ENCODE peak calls at places on chromosome 4, in four cellular contexts. X is AG10803, Z is astrocyte of the spinal cord, N is fibroblast of pulmonary artery. H is an unnamed sample.

GRCh38 chr4:79682801-79683217 is 274.8 kb upstream of the GK2 start:
- DNase-seq in X (no peak), Z (peak; percentile 75), N (no peak), H (no peak)

GRCh38 chr4:139876328-139876941 is 210.8 kb downstream of the MGST2 start:
- DNase-seq in X (no peak), Z (no peak), N (no peak), H (no peak)

GRCh38 chr4:47972721-47973120 is 43.8 kb downstream of the CNGA1 start:
- DNase-seq in X (no peak), Z (no peak), N (no peak), H (no peak)

GRCh38 chr4:121380448-121381147 is at the start of gene QRFPR:
- DNase-seq in X (no peak), Z (peak; percentile 9), N (no peak), H (peak; percentile 88)

GRCh38 chr4:119490335-119490734 is 138.3 kb downstream of the PDE5A start:
- DNase-seq in X (peak; percentile 11), Z (peak; percentile 26), N (peak; percentile 39), H (peak; percentile 7)

GRCh38 chr4:8819421-8820177 is 52.0 kb downstream of the HMX1 start:
- DNase-seq in X (no peak), Z (no peak), N (no peak), H (no peak)

GRCh38 chr4:152700151-152700550 is 20.4 kb upstream of the TMEM154 start:
- DNase-seq in X (no peak), Z (no peak), N (peak; percentile 24), H (peak; percentile 60)

GRCh38 chr4:120922390-120923200 is at the start of gene PRDM5:
- DNase-seq in X (peak; percentile 54), Z (peak; percentile 65), N (peak; percentile 60), H (peak; percentile 40)

GRCh38 chr4:74230902-74231499 is 73.1 kb downstream of the MTHFD2L start:
- DNase-seq in X (peak; percentile 84), Z (peak; percentile 53), N (peak; percentile 87), H (peak; percentile 91)

GRCh38 chr4:87275311-87275710 is 47.4 kb downstream of the HSD17B13 start:
- DNase-seq in X (no peak), Z (no peak), N (no peak), H (no peak)

GRCh38 chr4:8192748-8193738 is 6.0 kb upstream of the SH3TC1 start:
- DNase-seq in X (peak; percentile 38), Z (peak; percentile 50), N (peak; percentile 61), H (peak; percentile 76)

GRCh38 chr4:36823199-36823967 is 421.2 kb upstream of the NWD2 start:
- DNase-seq in X (no peak), Z (no peak), N (no peak), H (peak; percentile 83)

GRCh38 chr4:17284323-17285175 is 227.3 kb downstream of the QDPR start:
- DNase-seq in X (no peak), Z (no peak), N (peak; percentile 53), H (no peak)

GRCh38 chr4:154304679-154305078 is 186.9 kb downstream of the DCHS2 start:
- DNase-seq in X (no peak), Z (no peak), N (no peak), H (no peak)

GRCh38 chr4:109440948-109441347 is 7.3 kb downstream of the SEC24B start:
- DNase-seq in X (no peak), Z (no peak), N (peak; percentile 27), H (peak; percentile 83)

GRCh38 chr4:36325499-36325898 is 44.1 kb downstream of the DTHD1 start:
- DNase-seq in X (no peak), Z (no peak), N (no peak), H (no peak)

GRCh38 chr4:188091-188490 is 63.8 kb downstream of the ZNF718 start:
- DNase-seq in X (no peak), Z (no peak), N (no peak), H (no peak)

GRCh38 chr4:105835177-105835576 is 60.1 kb upstream of the NPNT start:
- DNase-seq in X (no peak), Z (no peak), N (no peak), H (no peak)

GRCh38 chr4:103786014-103786413 is 66.2 kb upstream of the TACR3 start:
- DNase-seq in X (peak; percentile 37), Z (peak; percentile 3), N (peak; percentile 62), H (peak; percentile 64)

GRCh38 chr4:156158747-156159146 is 205.1 kb upstream of the CTSO start:
- DNase-seq in X (no peak), Z (no peak), N (no peak), H (no peak)

GRCh38 chr4:186204103-186204559 is 12.8 kb downstream of the CYP4V2 start:
- DNase-seq in X (no peak), Z (no peak), N (peak; percentile 85), H (no peak)

GRCh38 chr4:94827481-94828110 is 69.8 kb downstream of the BMPR1B start:
- DNase-seq in X (peak; percentile 71), Z (peak; percentile 78), N (peak; percentile 68), H (peak; percentile 86)

GRCh38 chr4:7786517-7786916 is 153.1 kb downstream of the AFAP1 start:
- DNase-seq in X (no peak), Z (no peak), N (no peak), H (no peak)

GRCh38 chr4:153115322-153116100 is 88.7 kb upstream of the TRIM2 start:
- DNase-seq in X (peak; percentile 77), Z (peak; percentile 82), N (peak; percentile 59), H (peak; percentile 67)

GRCh38 chr4:82371398-82371972 is 2.3 kb downstream of the HNRNPD start:
- DNase-seq in X (no peak), Z (no peak), N (no peak), H (peak; percentile 28)

GRCh38 chr4:179465131-179465797 is 2023.0 kb upstream of the AGA start:
- DNase-seq in X (no peak), Z (peak; percentile 74), N (peak; percentile 0), H (peak; percentile 34)

GRCh38 chr4:101199507-101200285 is 147.6 kb downstream of the PPP3CA start:
- DNase-seq in X (peak; percentile 62), Z (peak; percentile 75), N (peak; percentile 23), H (no peak)

GRCh38 chr4:89737888-89738287 is 99.1 kb downstream of the SNCA start:
- DNase-seq in X (peak; percentile 58), Z (peak; percentile 71), N (peak; percentile 42), H (peak; percentile 73)

GRCh38 chr4:82948647-82949204 is 48.2 kb downstream of the THAP9 start:
- DNase-seq in X (peak; percentile 7), Z (peak; percentile 56), N (peak; percentile 58), H (peak; percentile 3)

GRCh38 chr4:55356991-55357461 is 11.0 kb downstream of the SRD5A3 start:
- DNase-seq in X (peak; percentile 24), Z (peak; percentile 17), N (peak; percentile 27), H (peak; percentile 64)

GRCh38 chr4:4866833-4867744 is 7.6 kb downstream of the MSX1 start:
- DNase-seq in X (no peak), Z (peak; percentile 58), N (no peak), H (no peak)
- TF ChIP-seq CTCF in X (no peak), Z (peak; percentile 45), N (no peak), H (no peak)

GRCh38 chr4:111798840-111799239 is 346.4 kb upstream of the FAM241A start:
- DNase-seq in X (no peak), Z (no peak), N (no peak), H (peak; percentile 25)
- TF ChIP-seq CTCF in X (peak; percentile 18), Z (peak; percentile 10), N (no peak), H (peak; percentile 29)

DNA sequence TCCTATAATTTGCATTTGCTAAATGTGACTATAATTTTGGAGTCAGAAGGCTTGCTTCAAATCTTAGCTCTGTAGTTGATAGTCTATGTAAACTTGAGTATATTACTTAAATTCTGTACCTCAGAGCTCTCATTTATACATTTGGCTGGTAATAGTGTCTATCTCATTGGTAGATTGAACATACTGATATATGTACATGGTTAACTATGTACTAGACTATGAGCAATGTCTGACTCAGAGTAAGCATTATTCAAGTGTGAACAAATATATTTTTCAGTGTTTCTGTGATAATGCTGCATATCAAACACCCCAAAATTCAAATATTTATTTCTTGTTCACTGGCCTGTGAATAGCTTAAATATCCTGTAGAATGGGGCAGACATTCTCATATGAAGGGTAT is 1568.9 kb upstream of the PABPC4L start:
- DNase-seq in X (no peak), Z (no peak), N (no peak), H (no peak)
- TF ChIP-seq CTCF in X (no peak), Z (no peak), N (no peak), H (no peak)

GRCh38 chr4:167052631-167053085 is 181.6 kb downstream of the SPOCK3 start:
- DNase-seq in X (no peak), Z (no peak), N (no peak), H (no peak)
- TF ChIP-seq CTCF in X (no peak), Z (no peak), N (no peak), H (no peak)

GRCh38 chr4:148067307-148067916 is 335.5 kb downstream of the ARHGAP10 start:
- DNase-seq in X (peak; percentile 18), Z (no peak), N (no peak), H (no peak)
- TF ChIP-seq CTCF in X (no peak), Z (peak; percentile 10), N (no peak), H (no peak)

DNA sequence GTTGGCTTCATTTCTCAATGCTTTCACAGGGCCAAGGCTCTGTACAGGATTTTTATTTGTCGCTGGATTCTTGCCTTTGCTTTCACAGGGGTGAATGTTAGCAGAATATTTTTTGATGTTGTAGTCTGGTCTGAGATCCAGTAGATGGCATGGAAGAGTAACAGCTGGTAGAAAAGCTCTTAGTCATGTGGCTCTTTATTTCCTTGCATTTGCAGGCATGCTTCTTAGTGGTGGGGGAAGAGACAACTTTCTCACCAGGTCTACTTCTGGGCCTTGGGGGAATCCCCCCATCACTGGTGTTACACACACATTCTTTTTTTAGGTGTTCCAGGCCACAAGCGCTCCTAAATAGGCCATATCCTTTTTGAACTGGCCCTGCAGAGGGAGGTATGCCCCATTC is 58.2 kb upstream of the DKK2 start:
- DNase-seq in X (peak; percentile 58), Z (peak; percentile 47), N (peak; percentile 52), H (peak; percentile 45)
- TF ChIP-seq CTCF in X (peak; percentile 77), Z (peak; percentile 67), N (peak; percentile 52), H (peak; percentile 58)

GRCh38 chr4:71188197-71188625 is 150.6 kb upstream of the SLC4A4 start:
- DNase-seq in X (no peak), Z (peak; percentile 38), N (no peak), H (no peak)
- TF ChIP-seq CTCF in X (no peak), Z (peak; percentile 4), N (no peak), H (no peak)

GRCh38 chr4:93084599-93085305 is 743.8 kb upstream of the ATOH1 start:
- DNase-seq in X (no peak), Z (no peak), N (no peak), H (no peak)
- TF ChIP-seq CTCF in X (no peak), Z (no peak), N (no peak), H (no peak)

DNA sequence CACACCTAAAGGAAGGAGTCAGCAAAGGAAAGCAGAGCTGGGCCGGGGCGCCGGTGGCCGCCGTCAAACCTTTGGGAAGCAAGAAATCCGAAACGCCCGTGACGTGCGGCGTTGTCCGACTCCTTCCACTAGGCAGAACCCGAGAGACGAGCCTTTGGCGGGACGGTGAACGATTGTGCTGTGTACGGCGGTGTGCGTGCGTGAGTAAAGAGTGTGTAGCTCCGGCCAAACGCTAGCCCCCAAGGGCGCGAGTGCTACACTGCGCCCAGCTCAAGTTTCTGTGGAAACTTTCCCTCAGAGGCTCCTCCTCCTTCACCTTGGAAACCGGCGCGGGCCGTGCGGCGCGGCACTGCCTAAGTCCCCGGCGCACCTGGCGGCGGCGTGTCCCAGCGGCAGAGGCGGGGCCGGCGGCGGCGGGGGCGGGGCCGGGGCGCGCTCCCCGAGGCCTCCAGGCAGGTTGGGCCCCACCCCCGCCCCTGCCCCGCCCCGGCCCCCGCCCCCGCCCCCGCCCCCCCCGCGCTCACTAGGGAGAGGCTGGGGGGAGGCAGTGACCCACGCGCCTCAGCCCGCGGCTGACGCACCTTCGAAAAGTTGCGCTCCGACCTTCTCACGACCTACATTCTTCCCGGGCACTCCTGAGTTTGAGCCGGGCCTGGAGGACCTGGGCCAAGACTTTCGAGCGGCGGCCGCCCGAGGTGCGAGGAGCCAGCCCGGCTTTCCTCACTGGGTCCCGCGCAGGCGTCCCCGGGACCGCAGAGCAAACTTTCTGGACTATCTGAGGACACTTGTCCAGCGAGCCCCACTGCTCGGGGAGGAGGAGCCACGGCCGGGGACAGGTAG is at the start of gene FHIP1A:
- DNase-seq in X (peak; percentile 36), Z (peak; percentile 73), N (peak; percentile 51), H (peak; percentile 95)
- TF ChIP-seq CTCF in X (peak; percentile 16), Z (peak; percentile 16), N (peak; percentile 7), H (no peak)

H was measured in MCF 10A.